ENCODE peak calls at places on chromosome 3, in four cellular contexts. One of them, this sample, is unnamed.

GRCh38 chr3:37803726-37804469 is 57.8 kb upstream of the CTDSPL start:
- DNase-seq in HepG2: no peak
- DNase-seq in GM12878: no peak
- DNase-seq in K562: no peak
- DNase-seq in this sample: no peak

GRCh38 chr3:105187340-105187739 is 179.4 kb upstream of the ALCAM start:
- DNase-seq in HepG2: no peak
- DNase-seq in GM12878: no peak
- DNase-seq in K562: no peak
- DNase-seq in this sample: no peak

GRCh38 chr3:45462522-45463262 is 74.3 kb downstream of the LARS2 start:
- DNase-seq in HepG2: no peak
- DNase-seq in GM12878: no peak
- DNase-seq in K562: no peak
- DNase-seq in this sample: no peak

GRCh38 chr3:175224051-175224450 is 364.9 kb downstream of the NAALADL2 start:
- DNase-seq in HepG2: peak; percentile 1
- DNase-seq in GM12878: no peak
- DNase-seq in K562: no peak
- DNase-seq in this sample: no peak

GRCh38 chr3:140234256-140234655 is 299.3 kb downstream of the CLSTN2 start:
- DNase-seq in HepG2: no peak
- DNase-seq in GM12878: no peak
- DNase-seq in K562: no peak
- DNase-seq in this sample: no peak

GRCh38 chr3:192915306-192915705 is 2.4 kb downstream of the MB21D2 start:
- DNase-seq in HepG2: peak; percentile 41
- DNase-seq in GM12878: no peak
- DNase-seq in K562: no peak
- DNase-seq in this sample: peak; percentile 21

GRCh38 chr3:148990211-148990610 is 1.1 kb upstream of the GYG1 start:
- DNase-seq in HepG2: no peak
- DNase-seq in GM12878: no peak
- DNase-seq in K562: no peak
- DNase-seq in this sample: no peak

GRCh38 chr3:149449100-149449654 is 25.3 kb upstream of the TM4SF4 start:
- DNase-seq in HepG2: no peak
- DNase-seq in GM12878: no peak
- DNase-seq in K562: no peak
- DNase-seq in this sample: no peak

GRCh38 chr3:71681224-71681668 is 44.0 kb downstream of the EIF4E3 start:
- DNase-seq in HepG2: peak; percentile 39
- DNase-seq in GM12878: no peak
- DNase-seq in K562: peak; percentile 32
- DNase-seq in this sample: no peak

GRCh38 chr3:141498592-141499223 is 11.9 kb downstream of the RASA2 start:
- DNase-seq in HepG2: no peak
- DNase-seq in GM12878: peak; percentile 74
- DNase-seq in K562: no peak
- DNase-seq in this sample: no peak

GRCh38 chr3:109977903-109978302 is 640.6 kb upstream of the DPPA4 start:
- DNase-seq in HepG2: no peak
- DNase-seq in GM12878: no peak
- DNase-seq in K562: no peak
- DNase-seq in this sample: no peak

GRCh38 chr3:3154879-3155610 is 24.4 kb downstream of the CRBN start:
- DNase-seq in HepG2: no peak
- DNase-seq in GM12878: no peak
- DNase-seq in K562: no peak
- DNase-seq in this sample: no peak

GRCh38 chr3:133927543-133928066 is 31.9 kb upstream of the RAB6B start:
- DNase-seq in HepG2: no peak
- DNase-seq in GM12878: no peak
- DNase-seq in K562: peak; percentile 86
- DNase-seq in this sample: peak; percentile 95

GRCh38 chr3:196341142-196341541 is 3.0 kb upstream of the TM4SF19 start:
- DNase-seq in HepG2: no peak
- DNase-seq in GM12878: no peak
- DNase-seq in K562: no peak
- DNase-seq in this sample: no peak

GRCh38 chr3:126460386-126460785 is 15.3 kb downstream of the ZXDC start:
- DNase-seq in HepG2: no peak
- DNase-seq in GM12878: no peak
- DNase-seq in K562: no peak
- DNase-seq in this sample: no peak

DNA sequence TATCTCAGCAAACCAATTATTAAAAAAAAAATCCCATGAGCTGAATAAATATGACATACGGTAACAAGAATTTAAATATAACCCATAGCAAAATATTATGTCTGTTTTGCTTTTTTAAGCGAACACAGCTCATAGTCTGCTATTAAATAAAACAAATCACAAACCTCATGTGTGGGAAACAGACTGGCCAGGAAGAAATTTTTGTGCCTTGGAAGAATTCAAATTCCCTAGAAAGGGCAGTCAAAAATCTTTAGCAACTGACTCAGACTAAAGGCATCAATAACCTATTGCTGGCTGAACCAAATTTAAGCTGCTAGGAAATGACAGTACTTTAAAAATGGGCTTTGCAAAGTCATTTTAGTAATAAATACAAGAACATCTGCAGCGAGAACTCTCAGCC is 151.5 kb downstream of the PLD1 start:
- DNase-seq in HepG2: no peak
- DNase-seq in GM12878: no peak
- DNase-seq in K562: no peak
- DNase-seq in this sample: no peak
- TF ChIP-seq RFX5 in HepG2: no peak
- TF ChIP-seq RFX5 in GM12878: no peak
- TF ChIP-seq RFX5 in K562: no peak
- TF ChIP-seq RFX5 in this sample: no peak

GRCh38 chr3:14410501-14411165 is 8.2 kb downstream of the SLC6A6 start:
- DNase-seq in HepG2: peak; percentile 18
- DNase-seq in GM12878: no peak
- DNase-seq in K562: peak; percentile 95
- DNase-seq in this sample: no peak
- TF ChIP-seq MXI1 in HepG2: no peak
- TF ChIP-seq MXI1 in GM12878: no peak
- TF ChIP-seq MXI1 in K562: no peak
- TF ChIP-seq MXI1 in this sample: no peak

DNA sequence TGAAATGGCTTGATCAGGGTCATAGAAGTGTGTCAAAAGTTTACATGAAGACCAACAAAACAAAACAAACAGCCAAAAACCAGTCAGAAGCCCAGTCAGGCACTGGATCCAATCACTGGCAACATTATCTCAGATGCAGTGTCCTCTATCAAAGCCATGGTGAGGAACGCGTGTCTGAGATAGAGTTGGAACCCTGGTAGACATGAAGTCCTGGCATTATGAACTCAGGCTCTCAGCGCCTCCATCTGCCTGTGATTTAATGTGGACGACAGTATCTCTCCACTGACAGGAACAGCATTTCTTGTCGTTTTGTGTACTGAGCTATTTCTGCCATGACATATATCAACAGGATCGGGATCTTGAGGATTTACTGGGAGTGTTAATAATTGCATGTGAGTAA is 1120.1 kb downstream of the IGSF11 start:
- DNase-seq in HepG2: no peak
- DNase-seq in GM12878: no peak
- DNase-seq in K562: no peak
- DNase-seq in this sample: no peak
- TF ChIP-seq ZBTB33 in HepG2: no peak
- TF ChIP-seq ZBTB33 in GM12878: no peak
- TF ChIP-seq ZBTB33 in K562: no peak
- TF ChIP-seq ZBTB33 in this sample: no peak

DNA sequence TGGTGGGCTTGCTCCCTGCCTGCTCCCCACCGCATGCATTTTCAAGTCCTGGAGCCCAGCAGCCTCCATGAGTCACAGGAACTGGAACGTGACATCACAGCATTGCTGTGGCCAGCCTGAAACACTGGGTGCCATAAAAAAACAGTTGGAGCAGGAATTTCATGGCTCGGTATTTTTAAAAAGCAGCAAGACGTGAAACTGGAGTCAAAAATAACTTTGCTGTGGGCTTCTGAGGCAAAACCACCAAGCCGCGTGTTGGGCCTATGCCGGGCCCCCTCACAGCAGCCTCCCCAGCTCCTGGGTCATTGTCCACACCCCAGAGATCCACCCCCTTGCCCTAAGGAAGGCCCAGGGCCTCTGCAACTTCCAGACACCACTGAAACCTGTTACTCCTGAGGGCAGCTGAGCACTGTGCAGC is 33.8 kb upstream of the DUSP7 start:
- DNase-seq in HepG2: no peak
- DNase-seq in GM12878: no peak
- DNase-seq in K562: no peak
- DNase-seq in this sample: no peak
- TF ChIP-seq RFX5 in HepG2: no peak
- TF ChIP-seq RFX5 in GM12878: no peak
- TF ChIP-seq RFX5 in K562: no peak
- TF ChIP-seq RFX5 in this sample: no peak

This sample was measured in SK-N-SH.